ENCODE peak calls at places on chromosomes 4 and X, in eight cellular contexts. O, L, Z, P, R, E, T and H are unnamed samples.

GRCh38 chr4:102807345-102807744 is 20.0 kb downstream of the UBE2D3 start:
- DNase-seq in O (no peak), L (no peak), Z (no peak), P (no peak), R (no peak), E (no peak), T (no peak), H (no peak)

GRCh38 chrX:26295425-26295824 is 79.5 kb downstream of the MAGEB5 start:
- DNase-seq in O (no peak), L (no peak), Z (no peak), P (no peak), R (no peak), E (no peak), T (no peak), H (no peak)

GRCh38 chr4:48683784-48684666 is 96.1 kb downstream of the FRYL start:
- DNase-seq in O (no peak), L (no peak), Z (no peak), P (no peak), R (no peak), E (no peak), T (no peak), H (peak; percentile 11)

GRCh38 chr4:152462715-152463114 is 73.2 kb downstream of the FBXW7 start:
- DNase-seq in O (no peak), L (no peak), Z (no peak), P (no peak), R (no peak), E (no peak), T (no peak), H (no peak)

GRCh38 chr4:151197258-151197657 is 79.7 kb upstream of the PRSS48 start:
- DNase-seq in O (peak; percentile 9), L (no peak), Z (no peak), P (no peak), R (no peak), E (no peak), T (no peak), H (no peak)

GRCh38 chr4:139978692-139979091 is 175.3 kb downstream of the MAML3 start:
- DNase-seq in O (no peak), L (no peak), Z (no peak), P (no peak), R (no peak), E (no peak), T (no peak), H (no peak)

GRCh38 chrX:16772460-16772859 is 13.8 kb upstream of the TXLNG start:
- DNase-seq in O (peak; percentile 1), L (peak; percentile 50), Z (no peak), P (no peak), R (peak; percentile 90), E (no peak), T (no peak), H (peak; percentile 36)

GRCh38 chrX:134631404-134632346 is 26.6 kb downstream of the PLAC1 start:
- DNase-seq in O (no peak), L (peak; percentile 11), Z (no peak), P (peak; percentile 15), R (no peak), E (no peak), T (peak; percentile 4), H (peak; percentile 10)

GRCh38 chrX:48910926-48911406 is 480 bp downstream of the SLC35A2 start:
- DNase-seq in O (no peak), L (no peak), Z (no peak), P (no peak), R (no peak), E (no peak), T (no peak), H (peak; percentile 30)

GRCh38 chrX:1455948-1456280 is 3.2 kb upstream of the ASMTL start:
- DNase-seq in O (no peak), L (no peak), Z (peak; percentile 0), P (no peak), R (peak; percentile 12), E (no peak), T (no peak), H (no peak)

GRCh38 chr4:83108101-83108861 is 6.2 kb downstream of the PLAC8 start:
- DNase-seq in O (no peak), L (no peak), Z (no peak), P (peak; percentile 11), R (no peak), E (no peak), T (no peak), H (no peak)

GRCh38 chr4:85210353-85210752 is 243.9 kb upstream of the WDFY3 start:
- DNase-seq in O (peak; percentile 86), L (no peak), Z (no peak), P (no peak), R (no peak), E (no peak), T (no peak), H (no peak)

GRCh38 chrX:5726246-5726645 is 502.4 kb downstream of the NLGN4X start:
- DNase-seq in O (peak; percentile 35), L (no peak), Z (peak; percentile 3), P (no peak), R (no peak), E (no peak), T (no peak), H (peak; percentile 77)

GRCh38 chr4:162201673-162202072 is 37.9 kb upstream of the FSTL5 start:
- DNase-seq in O (no peak), L (no peak), Z (no peak), P (no peak), R (no peak), E (no peak), T (no peak), H (no peak)

GRCh38 chr4:15043226-15043625 is 40.9 kb downstream of the CPEB2 start:
- DNase-seq in O (peak; percentile 40), L (peak; percentile 9), Z (no peak), P (no peak), R (no peak), E (no peak), T (no peak), H (peak; percentile 52)

DNA sequence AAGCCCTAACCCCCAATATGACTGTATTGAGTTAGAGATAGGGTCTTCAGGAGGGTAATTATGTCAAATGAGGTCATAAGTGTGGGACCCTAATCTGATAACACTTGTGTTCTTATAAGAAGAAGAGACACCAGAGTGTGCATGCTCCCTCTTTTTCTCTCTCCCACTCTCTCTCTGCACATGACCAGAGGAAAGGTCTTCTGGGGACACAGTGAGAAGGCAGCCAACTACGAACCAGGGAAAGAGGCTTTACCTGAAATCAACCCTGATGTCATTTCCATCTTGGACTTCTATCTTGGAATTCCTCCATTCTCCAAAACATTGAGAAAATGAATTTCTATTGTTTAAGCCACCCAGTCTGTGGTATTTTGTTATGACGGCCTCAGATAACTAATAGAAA is 97.2 kb upstream of the MAD2L1 start:
- DNase-seq in O (no peak), L (no peak), Z (no peak), P (no peak), R (no peak), E (no peak), T (no peak), H (no peak)
- H3K27ac ChIP-seq in O (no peak overlapping the region), L (no peak overlapping the region), Z (no peak overlapping the region), P (no peak overlapping the region), R (no peak overlapping the region), E (no peak overlapping the region), T (no peak overlapping the region), H (no peak overlapping the region)

GRCh38 chr4:53923921-53924320 is 140.5 kb downstream of the CHIC2 start:
- DNase-seq in O (peak; percentile 65), L (no peak), Z (no peak), P (no peak), R (no peak), E (no peak), T (no peak), H (no peak)

GRCh38 chr4:53920883-53921282 is 143.5 kb downstream of the CHIC2 start:
- DNase-seq in O (no peak), L (no peak), Z (no peak), P (no peak), R (no peak), E (no peak), T (no peak), H (no peak)

GRCh38 chr4:53920116-53920515 is 144.3 kb downstream of the CHIC2 start:
- DNase-seq in O (peak; percentile 47), L (no peak), Z (no peak), P (no peak), R (peak; percentile 41), E (no peak), T (no peak), H (no peak)

GRCh38 chr4:53919605-53920004 is 144.8 kb downstream of the CHIC2 start:
- DNase-seq in O (no peak), L (no peak), Z (no peak), P (no peak), R (no peak), E (no peak), T (no peak), H (no peak)

DNA sequence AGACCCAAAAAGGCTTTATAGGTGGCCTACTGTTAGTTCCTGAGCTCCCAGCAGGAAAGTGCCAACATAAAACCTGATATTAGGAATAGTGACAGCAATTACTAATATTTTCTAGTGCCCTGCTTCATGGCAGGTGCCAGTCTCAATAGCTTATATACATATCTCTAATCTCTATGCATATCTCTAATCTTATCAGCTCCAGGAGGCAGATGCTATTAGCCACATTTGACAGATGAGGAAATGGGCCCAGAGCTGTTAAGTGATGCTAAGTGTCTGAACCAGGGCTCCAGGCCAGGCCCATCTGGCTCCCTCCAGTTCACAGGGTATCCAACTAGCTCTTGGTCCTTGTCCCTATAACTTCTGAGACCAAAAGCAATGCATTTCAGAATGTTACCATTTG is 142.5 kb downstream of the CHIC2 start:
- DNase-seq in O (no peak), L (no peak), Z (no peak), P (no peak), R (no peak), E (no peak), T (no peak), H (no peak)
- H3K9me3 ChIP-seq in O (no peaks in the 10 kb centered on the region), L (no peaks in the 10 kb centered on the region), Z (no peaks in the 10 kb centered on the region), P (no peaks in the 10 kb centered on the region), R (no peaks in the 10 kb centered on the region), E (no peaks in the 10 kb centered on the region), T (no peaks in the 10 kb centered on the region), H (no peaks in the 10 kb centered on the region)

DNA sequence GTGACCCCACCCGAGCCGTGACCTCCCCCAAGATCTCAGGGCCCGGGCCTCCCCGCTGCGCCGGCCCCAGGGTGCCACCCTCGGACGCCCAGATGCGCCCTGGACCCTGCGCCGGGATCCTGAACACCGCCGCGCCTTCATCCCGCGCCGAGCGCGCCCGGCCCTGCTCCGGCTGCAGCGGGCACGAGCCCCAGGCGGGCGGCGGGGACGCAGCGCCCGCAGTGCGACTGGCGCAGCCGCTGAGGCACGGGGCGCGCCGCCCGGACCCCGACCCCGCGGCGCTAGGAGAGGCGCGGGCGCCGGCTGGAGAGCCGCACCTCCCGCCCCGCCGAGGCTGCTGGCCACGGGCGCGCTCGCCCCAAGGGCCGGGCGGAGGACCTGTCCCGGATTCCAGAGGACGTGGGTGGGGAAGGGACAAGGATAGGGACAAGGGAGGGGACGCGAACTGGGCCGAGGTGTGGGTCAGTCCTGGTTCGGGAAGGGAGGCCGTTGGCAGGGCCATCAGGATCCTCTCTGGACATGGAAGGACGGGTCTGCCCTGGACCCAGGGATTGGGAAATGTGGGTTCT is 1.2 kb downstream of the ZFYVE28 start:
- DNase-seq in O (no peak), L (peak; percentile 75), Z (no peak), P (no peak), R (no peak), E (no peak), T (no peak), H (no peak)
- H3K27ac ChIP-seq in O (no peak overlapping the region), L (no peak overlapping the region), Z (no peak overlapping the region), P (peak overlapping the region; percentile 72), R (no peak overlapping the region), E (no peak overlapping the region), T (peak overlapping the region; percentile 7), H (no peak overlapping the region)

DNA sequence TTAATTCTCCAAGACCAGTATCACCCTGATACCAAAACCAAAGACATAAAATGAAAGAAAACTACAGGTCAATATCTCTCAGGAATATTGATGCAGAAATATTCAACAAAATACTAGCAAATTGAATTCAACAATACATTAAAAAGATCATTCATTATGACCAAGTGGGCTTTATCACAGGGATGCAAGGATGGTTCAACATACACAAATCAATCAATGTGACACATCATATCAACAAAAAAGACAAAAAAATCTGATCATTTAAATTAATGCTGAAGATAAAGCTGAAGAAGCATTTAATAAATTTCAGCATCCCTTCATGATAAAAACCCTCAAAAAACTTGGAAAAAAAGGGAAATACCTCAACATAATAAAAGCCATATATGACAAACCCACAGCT is 341.4 kb downstream of the GUCY2F start:
- DNase-seq in O (no peak), L (no peak), Z (no peak), P (no peak), R (no peak), E (no peak), T (no peak), H (no peak)
- H3K9me3 ChIP-seq in O (no peaks in the 10 kb centered on the region), L (peaks cover 21% of the 10 kb centered on the region), Z (peaks cover 34% of the 10 kb centered on the region), P (no peaks in the 10 kb centered on the region), R (peaks cover 17% of the 10 kb centered on the region), E (no peaks in the 10 kb centered on the region), T (no peaks in the 10 kb centered on the region), H (peaks cover 12% of the 10 kb centered on the region)